ENCODE peak calls at places on chromosomes 16 and 17, in nine cellular contexts. E is A549, V is ovary, M is stomach, K is transverse colon, B is gastrocnemius medialis, P is breast epithelium, L is tibial nerve, A is lower leg skin. C is an unnamed sample.

GRCh38 chr17:77347544-77347943 is 206.8 kb downstream of the SEC14L1 start:
- DNase-seq in B (no peak), L (no peak), P (no peak), K (no peak), M (no peak), V (no peak), A (no peak), E (no peak), C (no peak)

GRCh38 chr17:50102164-50102991 is 7.2 kb downstream of the PDK2 start:
- DNase-seq in P (no peak), M (peak), E (no peak), B (peak), L (no peak), V (no peak), A (no peak), K (peak), C (no peak)

GRCh38 chr17:36808181-36808661 is 129.1 kb upstream of the LHX1 start:
- DNase-seq in L (no peak), B (no peak), A (no peak), P (no peak), M (no peak), E (no peak), V (no peak), K (no peak), C (no peak)

GRCh38 chr17:19017804-19018599 is 13.4 kb upstream of the FAM83G start:
- DNase-seq in E (no peak), K (peak), M (no peak), B (no peak), A (no peak), P (no peak), L (no peak), V (no peak), C (no peak)

GRCh38 chr17:38663964-38664644 is 10.7 kb downstream of the EPOP start:
- DNase-seq in M (no peak), A (no peak), B (no peak), E (no peak), L (no peak), P (no peak), V (no peak), K (no peak), C (no peak)

GRCh38 chr16:7443108-7443507 is 110.5 kb downstream of the RBFOX1 start:
- DNase-seq in L (no peak), B (no peak), K (no peak), V (no peak), P (no peak), M (no peak), E (no peak), A (no peak), C (no peak)

GRCh38 chr17:72151565-72152391 is 31.0 kb downstream of the SOX9 start:
- DNase-seq in P (peak), K (peak), M (peak), L (peak), E (peak), B (peak), V (no peak), A (peak), C (peak)

GRCh38 chr16:12436201-12436657 is 367.5 kb downstream of the CPPED1 start:
- DNase-seq in L (no peak), E (no peak), A (no peak), K (no peak), V (no peak), M (no peak), B (no peak), P (no peak), C (no peak)

GRCh38 chr17:81011951-81012350 is 20.3 kb downstream of the CHMP6 start:
- DNase-seq in A (no peak), L (no peak), B (no peak), V (no peak), E (no peak), P (no peak), K (no peak), M (no peak), C (no peak)

GRCh38 chr16:11575223-11575589 is 11.5 kb downstream of the LITAF start:
- DNase-seq in M (no peak), A (no peak), E (no peak), L (no peak), K (no peak), B (no peak), V (no peak), P (no peak), C (no peak)

GRCh38 chr17:35790826-35791225 is 4.6 kb downstream of the MMP28 start:
- DNase-seq in P (no peak), V (no peak), M (no peak), E (no peak), B (no peak), L (no peak), K (no peak), A (no peak), C (no peak)

GRCh38 chr16:15581127-15581815 is 61.7 kb downstream of the MARF1 start:
- DNase-seq in V (no peak), P (no peak), A (no peak), K (no peak), B (no peak), L (no peak), M (no peak), E (no peak), C (no peak)

GRCh38 chr16:53933407-53933806 is 229.5 kb downstream of the FTO start:
- DNase-seq in K (no peak), A (no peak), E (no peak), V (no peak), M (no peak), P (no peak), L (no peak), B (no peak), C (no peak)

GRCh38 chr17:65668211-65668610 is 106.8 kb upstream of the AXIN2 start:
- DNase-seq in V (no peak), K (no peak), E (no peak), L (no peak), A (no peak), M (no peak), P (no peak), B (no peak), C (no peak)

GRCh38 chr16:31083981-31084380 is 4.8 kb downstream of the PRSS53 start:
- DNase-seq in V (no peak), E (no peak), B (no peak), P (no peak), A (no peak), K (no peak), M (no peak), L (no peak), C (no peak)

GRCh38 chr17:49944451-49944850 is 24.5 kb upstream of the DLX4 start:
- DNase-seq in B (no peak), V (no peak), K (no peak), P (no peak), M (no peak), L (no peak), A (no peak), E (no peak), C (no peak)

GRCh38 chr16:19860146-19861030 is 24.3 kb downstream of the GPRC5B start:
- DNase-seq in P (no peak), L (no peak), A (no peak), B (no peak), M (no peak), V (no peak), K (no peak), E (no peak), C (peak)

GRCh38 chr17:65797809-65798208 is 236.4 kb upstream of the AXIN2 start:
- DNase-seq in K (no peak), P (no peak), M (no peak), V (no peak), L (no peak), B (no peak), A (no peak), E (no peak), C (no peak)

GRCh38 chr17:61468263-61468907 is 16.2 kb downstream of the TBX4 start:
- DNase-seq in V (no peak), M (no peak), L (no peak), P (no peak), K (no peak), B (no peak), E (no peak), A (no peak), C (no peak)

GRCh38 chr16:30741461-30741914 is 6.7 kb upstream of the PHKG2 start:
- DNase-seq in E (peak), K (peak), L (no peak), A (peak), M (peak), B (no peak), P (peak), V (peak), C (peak)

GRCh38 chr17:82638183-82638773 is 10.0 kb downstream of the WDR45B start:
- DNase-seq in L (no peak), V (no peak), E (no peak), K (no peak), M (no peak), P (no peak), A (no peak), B (no peak), C (no peak)

GRCh38 chr17:47946929-47947397 is 5.6 kb downstream of the PNPO start:
- DNase-seq in V (no peak), B (peak), P (peak), L (peak), M (peak), K (peak), A (peak), E (peak), C (peak)

GRCh38 chr16:66580605-66581209 is 1.4 kb downstream of the CMTM2 start:
- DNase-seq in L (no peak), K (no peak), A (no peak), V (no peak), M (no peak), E (no peak), B (peak), P (no peak), C (no peak)

GRCh38 chr17:50106393-50107131 is 11.4 kb downstream of the PDK2 start:
- DNase-seq in B (no peak), A (no peak), P (no peak), L (no peak), K (no peak), E (no peak), M (no peak), V (no peak), C (no peak)

GRCh38 chr16:80592273-80592672 is 51.5 kb downstream of the DYNLRB2 start:
- DNase-seq in A (no peak), B (no peak), E (no peak), K (no peak), M (no peak), P (no peak), L (no peak), V (no peak), C (no peak)

GRCh38 chr17:38613525-38613980 is 7.8 kb upstream of the SRCIN1 start:
- DNase-seq in K (no peak), P (no peak), A (no peak), L (no peak), M (no peak), B (no peak), E (no peak), V (no peak), C (no peak)

GRCh38 chr16:21190013-21190412 is 21.4 kb downstream of the ZP2 start:
- DNase-seq in M (no peak), L (no peak), E (no peak), A (no peak), P (no peak), K (no peak), V (no peak), B (no peak), C (no peak)

GRCh38 chr17:74212913-74213791 is at the start of gene TTYH2:
- DNase-seq in K (peak), B (peak), P (peak), A (peak), E (peak), M (peak), L (peak), V (peak), C (peak)

GRCh38 chr16:57577691-57578224 is 35.3 kb downstream of the ADGRG5 start:
- DNase-seq in M (no peak), V (no peak), K (no peak), L (no peak), B (no peak), E (no peak), A (no peak), P (no peak), C (no peak)

GRCh38 chr17:5561736-5562135 is 22.6 kb downstream of the NLRP1 start:
- DNase-seq in K (no peak), V (no peak), B (no peak), M (no peak), L (no peak), P (no peak), A (no peak), E (no peak), C (no peak)

GRCh38 chr17:45812102-45812501 is 28.0 kb downstream of the CRHR1 start:
- DNase-seq in A (no peak), V (no peak), M (no peak), P (no peak), B (no peak), E (peak), L (no peak), K (no peak), C (no peak)

GRCh38 chr17:65750678-65751077 is 189.2 kb upstream of the AXIN2 start:
- DNase-seq in B (peak), P (peak), A (peak), M (peak), K (peak), E (peak), L (peak), V (peak), C (peak)

GRCh38 chr16:56423584-56424403 is 1.6 kb downstream of the AMFR start:
- DNase-seq in P (no peak), L (no peak), E (no peak), K (no peak), M (no peak), V (no peak), A (no peak), B (no peak), C (no peak)

GRCh38 chr16:24540575-24541240 is 1.3 kb downstream of the RBBP6 start:
- DNase-seq in M (no peak), P (no peak), E (no peak), B (no peak), A (no peak), V (no peak), K (no peak), L (no peak), C (peak)

GRCh38 chr17:12402963-12403622 is 262.6 kb upstream of the MYOCD start:
- DNase-seq in K (no peak), E (peak), P (no peak), M (no peak), L (no peak), V (no peak), A (no peak), B (no peak), C (no peak)

GRCh38 chr17:51636291-51636690 is 375.9 kb downstream of the UTP18 start:
- DNase-seq in P (no peak), A (no peak), E (peak), B (no peak), M (no peak), V (no peak), K (no peak), L (no peak), C (no peak)

GRCh38 chr16:11034005-11034404 is 89.6 kb downstream of the CLEC16A start:
- DNase-seq in M (no peak), E (no peak), A (peak), P (peak), V (no peak), K (no peak), B (peak), L (peak), C (no peak)

GRCh38 chr17:73342549-73343167 is 30.9 kb upstream of the CDC42EP4 start:
- DNase-seq in V (no peak), L (no peak), P (no peak), M (no peak), E (peak), K (no peak), B (no peak), A (no peak), C (no peak)

DNA sequence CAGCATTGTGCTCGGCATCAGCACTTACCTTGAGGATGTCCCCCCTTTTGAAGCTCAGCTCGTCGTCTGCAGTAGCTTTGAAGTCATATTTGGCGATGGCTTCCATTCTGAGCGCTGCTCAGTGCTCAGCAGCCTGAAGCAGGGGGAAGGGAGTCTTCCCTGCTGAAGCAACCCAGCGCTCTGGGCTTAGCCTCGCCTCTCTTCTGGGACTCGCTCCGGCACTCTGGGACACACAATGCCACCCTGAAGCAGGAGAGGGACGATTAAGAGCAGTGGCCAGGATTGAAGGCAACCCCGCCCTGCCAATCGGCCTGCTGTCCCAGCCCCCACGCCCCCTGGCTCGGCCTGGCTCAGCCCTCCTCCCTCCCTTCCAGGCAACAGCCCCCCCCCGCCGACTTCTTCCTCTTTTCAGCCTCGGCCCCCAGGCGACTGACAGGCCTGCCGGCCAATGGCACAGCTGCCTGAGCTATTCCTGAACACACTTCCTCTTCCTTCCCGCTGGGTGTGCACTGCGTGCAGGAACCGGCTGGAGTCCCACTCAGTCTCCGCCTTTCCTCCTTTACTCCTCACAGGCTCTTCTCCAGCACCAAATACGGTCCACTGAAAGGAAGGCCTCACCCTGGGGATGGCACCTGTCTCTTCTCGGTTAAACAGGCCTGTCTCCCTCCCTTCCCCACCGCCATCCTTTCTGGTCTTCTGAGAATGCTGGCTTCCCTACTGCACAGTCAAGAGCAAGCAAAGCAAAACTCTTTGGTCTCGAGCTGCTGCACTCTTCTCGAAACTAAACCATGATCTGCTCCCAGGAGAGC is 11.8 kb downstream of the GRB2 start:
- DNase-seq in M (peak), V (peak), K (peak), E (peak), P (peak), L (peak), A (peak), B (peak), C (peak)
- TF ChIP-seq POLR2A in M (no peak), V (no peak), K (peak), E (peak), P (no peak), L (no peak), A (no peak), B (peak), C (peak)

GRCh38 chr17:7881655-7882054 is 6.9 kb upstream of the CHD3 start:
- DNase-seq in V (no peak), M (no peak), B (no peak), P (no peak), L (no peak), E (no peak), K (no peak), A (no peak), C (peak)
- H3K4me3 ChIP-seq in V (no peak), M (no peak), B (no peak), P (no peak), L (no peak), E (no peak), K (no peak), A (no peak), C (no peak)

GRCh38 chr17:17179371-17179827 is 26.7 kb downstream of the PLD6 start:
- DNase-seq in A (no peak), B (no peak), V (no peak), P (no peak), E (no peak), K (no peak), L (no peak), M (no peak), C (no peak)
- TF ChIP-seq CTCF in A (no peak), B (no peak), V (no peak), P (no peak), E (no peak), K (no peak), L (no peak), M (no peak), C (no peak)

DNA sequence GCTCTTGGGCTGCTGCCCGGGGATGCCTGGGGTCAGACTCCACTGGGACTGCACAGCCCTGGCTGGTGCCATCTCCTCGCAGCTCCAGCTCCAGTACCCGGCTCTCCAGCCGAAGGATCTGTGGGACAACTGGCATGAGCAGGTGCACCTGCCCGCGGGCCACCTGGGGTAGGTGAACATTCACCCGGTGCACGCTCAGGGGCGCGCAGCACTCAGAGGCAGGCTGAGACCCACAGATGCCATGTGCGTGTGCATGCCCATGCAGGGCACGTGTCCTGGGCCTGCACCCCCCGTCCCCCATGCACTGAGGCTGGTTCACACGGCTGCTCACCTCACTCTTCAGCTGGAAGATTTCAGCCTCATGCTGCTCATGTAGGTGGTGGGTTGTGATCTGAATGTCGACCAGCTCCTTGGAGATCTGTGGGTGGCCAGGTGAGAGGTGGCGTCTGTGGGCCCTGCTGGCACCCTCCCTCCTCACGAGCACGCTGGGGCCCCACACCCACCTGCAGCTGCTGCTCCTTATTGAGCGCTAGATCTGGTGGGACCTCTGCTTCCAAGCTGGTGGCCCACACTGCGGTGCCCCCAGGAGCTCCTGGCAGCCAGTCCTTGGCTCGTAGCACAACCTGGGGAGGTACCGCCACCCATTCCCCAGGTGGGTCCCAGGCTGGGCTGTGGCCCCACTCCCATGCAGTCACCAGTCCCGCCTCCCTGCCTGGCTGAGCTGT is 618 bp downstream of the CCDC78 start:
- DNase-seq in L (no peak), K (no peak), A (no peak), P (no peak), V (no peak), M (no peak), E (no peak), B (no peak), C (no peak)
- TF ChIP-seq POLR2A in L (no peak), K (no peak), A (no peak), P (no peak), V (no peak), M (no peak), E (peak), B (no peak), C (no peak)

DNA sequence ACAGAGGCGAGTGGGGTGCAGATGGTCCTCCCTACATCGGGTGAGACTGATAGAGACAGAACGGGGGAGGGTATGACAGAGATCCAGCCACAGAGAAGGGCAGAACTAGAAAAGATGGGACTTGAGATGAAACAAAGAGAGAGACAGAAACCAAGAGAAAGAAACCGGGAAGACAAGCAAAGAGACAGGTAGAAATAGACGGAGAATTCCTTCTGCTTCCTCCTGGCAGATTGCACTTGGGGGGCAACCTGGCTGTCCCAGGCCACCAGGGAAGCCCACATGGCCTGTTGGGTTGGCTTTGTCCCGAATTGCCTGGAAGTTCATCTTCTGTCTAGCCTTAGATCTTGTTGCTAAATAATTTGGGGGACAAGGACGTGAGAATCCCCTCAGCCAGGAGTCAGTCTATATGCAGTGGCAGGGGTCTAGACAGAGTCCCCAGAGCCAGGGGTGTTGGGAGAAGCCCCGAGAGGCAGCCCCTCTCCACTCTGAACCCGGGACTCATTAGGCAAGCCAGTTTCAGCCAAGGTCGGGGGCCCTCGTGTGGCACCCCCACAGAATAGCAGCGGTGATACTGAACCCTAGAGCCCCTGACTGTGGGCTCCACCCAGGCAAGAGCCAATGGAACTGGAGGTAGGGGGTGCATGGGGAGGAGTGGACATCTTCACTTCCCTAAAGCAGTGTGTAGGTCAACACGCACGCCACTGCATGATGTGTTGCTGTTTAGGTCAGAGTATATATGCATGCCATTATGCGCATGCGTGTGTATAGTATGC is 626 bp upstream of the TSPOAP1 start:
- DNase-seq in L (no peak), P (no peak), V (peak), K (peak), B (no peak), M (peak), A (no peak), E (no peak), C (no peak)
- H3K4me3 ChIP-seq in L (no peak), P (no peak), V (no peak), K (no peak), B (no peak), M (peak), A (no peak), E (no peak), C (no peak)